ENCODE peak calls at places on chromosomes 2 and 18, in ten cellular contexts. R, Z, V, A, I, Q, M, G, W and X are unnamed samples.

GRCh38 chr2:16109368-16109820 is 169.0 kb downstream of the MYCN start:
- DNase-seq in R (no peak), M (no peak), Z (no peak), A (no peak), Q (no peak), W (no peak), I (no peak), V (no peak), G (no peak), X (no peak)

GRCh38 chr18:48947583-48947982 is 3.2 kb downstream of the SMAD7 start:
- DNase-seq in A (no peak), Q (no peak), W (peak; percentile 48), Z (no peak), M (no peak), G (peak; percentile 65), R (no peak), V (no peak), I (no peak), X (no peak)

GRCh38 chr2:157331696-157332095 is 6.1 kb upstream of the ERMN start:
- DNase-seq in Q (no peak), A (no peak), V (no peak), I (no peak), R (no peak), Z (no peak), W (no peak), M (no peak), G (no peak), X (no peak)

GRCh38 chr18:31566576-31567306 is 24.9 kb upstream of the TTR start:
- DNase-seq in I (no peak), R (no peak), W (no peak), M (no peak), A (no peak), V (no peak), G (no peak), Z (no peak), Q (no peak), X (no peak)

GRCh38 chr2:68466361-68466777 is 725 bp downstream of the FBXO48 start:
- DNase-seq in A (peak; percentile 33), G (peak; percentile 44), W (no peak), Z (no peak), R (no peak), V (no peak), Q (no peak), M (no peak), I (no peak), X (peak; percentile 41)

GRCh38 chr2:16318474-16319195 is 347.0 kb downstream of the CYRIA start:
- DNase-seq in V (no peak), Z (no peak), G (peak; percentile 33), Q (no peak), M (no peak), I (peak; percentile 81), W (peak; percentile 46), A (no peak), R (no peak), X (peak; percentile 14)

GRCh38 chr2:227462972-227463931 is 8.7 kb upstream of the AGFG1 start:
- DNase-seq in Q (no peak), A (no peak), I (no peak), R (no peak), G (no peak), V (no peak), Z (no peak), M (no peak), W (no peak), X (no peak)

GRCh38 chr2:95063401-95063958 is 38.0 kb downstream of the MAL start:
- DNase-seq in W (peak; percentile 15), I (no peak), V (no peak), G (peak; percentile 11), R (no peak), A (no peak), Q (peak; percentile 40), M (peak; percentile 47), Z (no peak), X (no peak)

GRCh38 chr2:218582085-218582484 is 13.4 kb downstream of the CNOT9 start:
- DNase-seq in A (no peak), Z (no peak), W (no peak), M (no peak), V (no peak), R (no peak), Q (no peak), G (no peak), I (no peak), X (no peak)

GRCh38 chr2:217106650-217107014 is 246.8 kb upstream of the TNP1 start:
- DNase-seq in Q (no peak), G (no peak), I (peak; percentile 81), Z (no peak), A (no peak), V (no peak), M (no peak), W (no peak), R (peak; percentile 27), X (no peak)

GRCh38 chr2:232697059-232697806 is at the start of gene GIGYF2:
- DNase-seq in Z (peak; percentile 90), M (peak; percentile 97), V (peak; percentile 99), Q (peak; percentile 98), I (peak; percentile 100), W (peak; percentile 97), A (peak; percentile 93), R (peak; percentile 95), G (peak; percentile 95), X (peak; percentile 97)

GRCh38 chr2:232697807-232698110 is 628 bp downstream of the GIGYF2 start:
- DNase-seq in M (no peak), Q (no peak), A (no peak), R (no peak), W (no peak), Z (no peak), V (no peak), I (no peak), G (peak; percentile 37), X (no peak)

GRCh38 chr2:232700154-232700553 is 3.0 kb downstream of the GIGYF2 start:
- DNase-seq in A (no peak), Z (no peak), W (no peak), M (no peak), I (no peak), G (no peak), R (no peak), V (no peak), Q (no peak), X (no peak)

GRCh38 chr2:232699110-232699509 is 2.0 kb downstream of the GIGYF2 start:
- DNase-seq in Q (no peak), G (no peak), A (no peak), Z (no peak), I (no peak), V (no peak), W (no peak), M (no peak), R (no peak), X (no peak)

DNA sequence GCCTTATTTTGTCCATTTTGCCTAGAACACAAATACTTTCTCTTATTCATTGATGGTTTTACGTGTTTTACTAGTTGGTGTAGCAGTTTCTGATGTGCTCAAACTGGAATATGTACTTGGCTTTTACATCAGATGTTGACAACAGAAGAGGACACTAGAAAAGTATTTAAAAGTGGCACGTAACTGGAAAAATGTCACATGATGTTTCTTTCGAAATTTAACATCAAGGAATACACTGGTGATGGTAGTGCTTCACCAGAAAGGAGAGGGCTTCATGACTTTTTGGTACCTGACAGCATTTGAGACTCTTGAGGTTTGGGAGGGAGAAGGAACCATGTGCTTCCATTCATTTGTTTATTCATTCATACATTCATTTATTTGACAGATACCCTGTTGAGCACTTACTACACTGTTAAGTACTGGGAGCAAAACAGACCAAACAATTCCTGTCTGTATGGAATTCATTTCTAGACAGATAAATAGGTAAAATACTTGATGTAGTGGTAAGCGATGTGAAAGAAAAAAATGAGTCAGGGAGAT is 1.5 kb downstream of the GIGYF2 start:
- DNase-seq in Z (no peak), G (no peak), W (no peak), Q (no peak), I (no peak), V (no peak), A (no peak), M (no peak), R (no peak), X (no peak)
- TF ChIP-seq POLR2AphosphoS5 in Z (no peak), G (no peak), W (no peak), Q (no peak), I (no peak), V (no peak), A (no peak), M (no peak), R (no peak), X (no peak)

GRCh38 chr2:99198103-99198841 is 17.3 kb downstream of the MRPL30 start:
- DNase-seq in Z (no peak), Q (no peak), I (no peak), M (no peak), W (no peak), V (no peak), A (no peak), G (peak; percentile 55), R (no peak), X (peak; percentile 34)
- TF ChIP-seq POLR2AphosphoS5 in Z (no peak), Q (no peak), I (no peak), M (no peak), W (no peak), V (no peak), A (no peak), G (no peak), R (no peak), X (no peak)

DNA sequence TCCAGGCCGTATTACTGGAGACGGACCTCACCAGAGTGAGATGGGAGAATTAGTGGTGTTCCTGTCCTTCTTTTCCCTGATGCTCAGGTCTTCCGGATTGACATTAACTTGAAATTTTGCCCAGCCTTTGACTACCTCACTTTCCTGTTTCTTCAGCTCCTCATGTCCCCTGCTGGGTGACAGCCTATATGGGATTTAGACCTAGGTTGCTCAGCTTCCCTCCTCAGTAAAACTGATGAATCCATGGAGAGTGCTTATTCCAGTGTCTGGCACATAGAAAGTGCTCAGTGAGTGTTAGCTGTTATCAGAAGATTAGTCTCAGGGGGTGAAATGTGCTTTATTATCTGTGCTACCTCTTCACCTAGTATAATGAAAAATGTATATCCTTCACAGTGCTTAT is 30.0 kb downstream of the CRIM1 start:
- DNase-seq in A (no peak), I (no peak), V (no peak), Z (no peak), G (no peak), R (no peak), M (no peak), Q (no peak), W (no peak), X (no peak)
- TF ChIP-seq POLR2AphosphoS5 in A (no peak), I (no peak), V (no peak), Z (no peak), G (no peak), R (no peak), M (no peak), Q (no peak), W (no peak), X (no peak)

GRCh38 chr2:194291104-194291503 is 1365.9 kb upstream of the SLC39A10 start:
- DNase-seq in G (no peak), V (no peak), M (no peak), A (no peak), R (no peak), W (no peak), I (no peak), Q (no peak), Z (no peak), X (no peak)

GRCh38 chr2:194289712-194290346 is 1367.2 kb upstream of the SLC39A10 start:
- DNase-seq in I (no peak), A (no peak), Z (no peak), Q (no peak), V (no peak), M (no peak), W (no peak), G (no peak), R (no peak), X (no peak)

DNA sequence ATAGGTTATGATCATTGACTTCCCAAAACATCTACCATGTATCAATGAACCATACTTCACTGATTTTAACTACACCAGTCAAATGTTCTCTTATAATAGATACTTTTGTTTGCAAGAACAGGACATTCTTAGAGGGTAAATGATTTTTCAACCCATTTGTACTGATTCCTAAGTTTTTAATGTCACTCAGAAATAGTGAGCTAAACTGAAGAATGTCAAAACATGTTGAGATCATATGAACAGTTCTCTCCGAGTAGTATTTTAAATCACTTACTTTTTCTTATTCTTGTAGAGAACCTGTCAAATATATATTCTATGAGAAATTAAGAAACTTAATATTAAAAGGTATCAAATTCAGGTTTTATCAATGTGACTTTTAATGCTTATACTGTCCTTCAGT is 1362.9 kb upstream of the SLC39A10 start:
- DNase-seq in R (no peak), G (no peak), A (no peak), M (no peak), Z (no peak), Q (no peak), V (no peak), W (no peak), I (no peak), X (no peak)
- TF ChIP-seq POLR2AphosphoS5 in R (no peak), G (no peak), A (no peak), M (no peak), Z (no peak), Q (no peak), V (no peak), W (no peak), I (no peak), X (no peak)